ENCODE peak calls at places on chromosomes 2 and 18, in four cellular contexts. A is left ventricle myocardium superior, S is NCI-H1694, F is EL. Q is an unnamed sample.

GRCh38 chr2:227884511-227884947 is 13.1 kb downstream of the DAW1 start:
- DNase-seq in A (peak), S (peak), F (peak), Q (peak)

GRCh38 chr2:58571181-58571852 is 330.2 kb upstream of the FANCL start:
- DNase-seq in A (no peak), S (peak), F (peak), Q (no peak)

GRCh38 chr2:151630372-151630771 is 103.9 kb downstream of the NEB start:
- DNase-seq in A (no peak), S (no peak), F (no peak), Q (no peak)

GRCh38 chr18:56861244-56861643 is 210.1 kb downstream of the WDR7 start:
- DNase-seq in A (no peak), S (no peak), F (no peak), Q (no peak)

GRCh38 chr2:120942658-120943057 is 207.0 kb downstream of the GLI2 start:
- DNase-seq in A (no peak), S (no peak), F (no peak), Q (no peak)

GRCh38 chr2:238466242-238466598 is 39.5 kb downstream of the ASB1 start:
- DNase-seq in A (no peak), S (no peak), F (no peak), Q (no peak)

GRCh38 chr2:29920130-29920577 is 1.2 kb downstream of the ALK start:
- DNase-seq in A (peak), S (no peak), F (peak), Q (peak)

GRCh38 chr2:172970660-172971059 is 105.0 kb upstream of the MAP3K20 start:
- DNase-seq in A (no peak), S (no peak), F (no peak), Q (no peak)